ENCODE peak calls at places on chromosome 7, in five cellular contexts. One of them, this sample, is unnamed.

GRCh38 chr7:137772748-137773147 is 74.0 kb downstream of the DGKI start:
- DNase-seq in HCT116: no peak
- DNase-seq in SK-N-SH: no peak
- DNase-seq in K562: no peak
- DNase-seq in GM12878: no peak
- DNase-seq in this sample: no peak

GRCh38 chr7:157606140-157606539 is 269.3 kb downstream of the DNAJB6 start:
- DNase-seq in K562: no peak
- DNase-seq in GM12878: no peak
- DNase-seq in SK-N-SH: no peak
- DNase-seq in HCT116: no peak
- DNase-seq in this sample: no peak

GRCh38 chr7:568681-569035 is 49.0 kb upstream of the PDGFA start:
- DNase-seq in GM12878: no peak
- DNase-seq in SK-N-SH: no peak
- DNase-seq in HCT116: no peak
- DNase-seq in K562: no peak
- DNase-seq in this sample: no peak

GRCh38 chr7:105316578-105317375 is 71.9 kb downstream of the SRPK2 start:
- DNase-seq in HCT116: no peak
- DNase-seq in SK-N-SH: no peak
- DNase-seq in K562: no peak
- DNase-seq in GM12878: no peak
- DNase-seq in this sample: peak; percentile 76

GRCh38 chr7:50598455-50599343 is 33.5 kb upstream of the DDC start:
- DNase-seq in SK-N-SH: peak; percentile 61
- DNase-seq in GM12878: no peak
- DNase-seq in K562: no peak
- DNase-seq in HCT116: no peak
- DNase-seq in this sample: no peak

GRCh38 chr7:53350241-53350640 is 314.8 kb downstream of the POM121L12 start:
- DNase-seq in SK-N-SH: peak; percentile 38
- DNase-seq in HCT116: no peak
- DNase-seq in K562: peak; percentile 17
- DNase-seq in GM12878: no peak
- DNase-seq in this sample: peak; percentile 13

GRCh38 chr7:27964840-27965239 is 215.8 kb downstream of the JAZF1 start:
- DNase-seq in GM12878: no peak
- DNase-seq in K562: no peak
- DNase-seq in HCT116: no peak
- DNase-seq in SK-N-SH: no peak
- DNase-seq in this sample: no peak

GRCh38 chr7:122902751-122903495 is 16.7 kb upstream of the CADPS2 start:
- DNase-seq in K562: no peak
- DNase-seq in SK-N-SH: peak; percentile 22
- DNase-seq in GM12878: no peak
- DNase-seq in HCT116: no peak
- DNase-seq in this sample: no peak

GRCh38 chr7:66505009-66505408 is 123.7 kb upstream of the KCTD7 start:
- DNase-seq in SK-N-SH: no peak
- DNase-seq in HCT116: no peak
- DNase-seq in K562: no peak
- DNase-seq in GM12878: no peak
- DNase-seq in this sample: no peak

GRCh38 chr7:134702366-134703240 is 56.0 kb downstream of the BPGM start:
- DNase-seq in HCT116: no peak
- DNase-seq in SK-N-SH: no peak
- DNase-seq in K562: no peak
- DNase-seq in GM12878: no peak
- DNase-seq in this sample: no peak

GRCh38 chr7:26533163-26533562 is 241.5 kb downstream of the SNX10 start:
- DNase-seq in K562: no peak
- DNase-seq in GM12878: no peak
- DNase-seq in SK-N-SH: no peak
- DNase-seq in HCT116: no peak
- DNase-seq in this sample: no peak

GRCh38 chr7:26538216-26538615 is 246.6 kb downstream of the SNX10 start:
- DNase-seq in GM12878: no peak
- DNase-seq in HCT116: no peak
- DNase-seq in SK-N-SH: no peak
- DNase-seq in K562: no peak
- DNase-seq in this sample: peak; percentile 18

GRCh38 chr7:26534649-26535482 is 243.2 kb downstream of the SNX10 start:
- DNase-seq in SK-N-SH: no peak
- DNase-seq in K562: no peak
- DNase-seq in HCT116: no peak
- DNase-seq in GM12878: no peak
- DNase-seq in this sample: no peak

GRCh38 chr7:26532490-26532889 is 240.8 kb downstream of the SNX10 start:
- DNase-seq in SK-N-SH: no peak
- DNase-seq in HCT116: no peak
- DNase-seq in GM12878: no peak
- DNase-seq in K562: no peak
- DNase-seq in this sample: no peak

DNA sequence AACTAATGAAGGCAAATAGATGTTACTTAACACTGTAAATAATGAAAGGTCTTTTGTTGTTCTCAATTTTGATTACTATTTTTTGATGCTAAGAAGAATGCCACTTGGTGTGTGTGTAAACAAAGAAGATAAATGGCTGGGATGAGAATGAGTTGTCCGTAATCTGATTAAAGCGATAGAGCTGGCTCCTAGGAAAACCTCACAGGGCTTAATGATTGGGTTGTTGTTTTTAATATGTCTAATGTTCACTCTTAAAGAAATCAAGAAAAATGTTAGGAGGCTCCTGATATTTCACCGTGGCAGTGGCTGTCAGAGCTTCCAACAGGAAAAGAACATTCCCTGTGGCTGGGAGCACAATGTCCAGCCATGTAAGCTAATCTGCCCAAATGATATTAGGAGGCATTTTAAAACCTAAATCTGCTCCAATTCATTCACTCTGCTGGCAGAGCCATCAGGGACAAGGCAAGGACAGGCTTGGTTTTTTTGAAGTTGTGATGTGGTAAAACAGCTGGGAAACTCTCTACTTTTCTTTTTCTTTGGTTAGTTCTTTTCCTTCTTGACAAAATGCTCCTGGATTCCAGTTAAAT is 243.9 kb downstream of the SNX10 start:
- DNase-seq in K562: no peak
- DNase-seq in SK-N-SH: peak; percentile 40
- DNase-seq in GM12878: no peak
- DNase-seq in HCT116: no peak
- DNase-seq in this sample: no peak
- TF ChIP-seq JUND in K562: no peak
- TF ChIP-seq JUND in SK-N-SH: no peak
- TF ChIP-seq JUND in GM12878: no peak
- TF ChIP-seq JUND in HCT116: no peak
- TF ChIP-seq JUND in this sample: no peak

GRCh38 chr7:151351967-151352366 is 10.4 kb downstream of the NUB1 start:
- DNase-seq in GM12878: no peak
- DNase-seq in K562: no peak
- DNase-seq in SK-N-SH: no peak
- DNase-seq in HCT116: no peak
- DNase-seq in this sample: no peak
- TF ChIP-seq JUND in GM12878: no peak
- TF ChIP-seq JUND in K562: no peak
- TF ChIP-seq JUND in SK-N-SH: no peak
- TF ChIP-seq JUND in HCT116: no peak
- TF ChIP-seq JUND in this sample: no peak

GRCh38 chr7:2195403-2196246 is 37.1 kb downstream of the MAD1L1 start:
- DNase-seq in HCT116: no peak
- DNase-seq in K562: peak; percentile 29
- DNase-seq in GM12878: no peak
- DNase-seq in SK-N-SH: no peak
- DNase-seq in this sample: no peak
- TF ChIP-seq JUND in HCT116: no peak
- TF ChIP-seq JUND in K562: no peak
- TF ChIP-seq JUND in GM12878: no peak
- TF ChIP-seq JUND in SK-N-SH: no peak
- TF ChIP-seq JUND in this sample: no peak

GRCh38 chr7:8274589-8274988 is 12.6 kb upstream of the ICA1 start:
- DNase-seq in K562: no peak
- DNase-seq in SK-N-SH: no peak
- DNase-seq in HCT116: no peak
- DNase-seq in GM12878: no peak
- DNase-seq in this sample: no peak
- TF ChIP-seq JUND in K562: no peak
- TF ChIP-seq JUND in SK-N-SH: no peak
- TF ChIP-seq JUND in HCT116: no peak
- TF ChIP-seq JUND in GM12878: no peak
- TF ChIP-seq JUND in this sample: no peak

DNA sequence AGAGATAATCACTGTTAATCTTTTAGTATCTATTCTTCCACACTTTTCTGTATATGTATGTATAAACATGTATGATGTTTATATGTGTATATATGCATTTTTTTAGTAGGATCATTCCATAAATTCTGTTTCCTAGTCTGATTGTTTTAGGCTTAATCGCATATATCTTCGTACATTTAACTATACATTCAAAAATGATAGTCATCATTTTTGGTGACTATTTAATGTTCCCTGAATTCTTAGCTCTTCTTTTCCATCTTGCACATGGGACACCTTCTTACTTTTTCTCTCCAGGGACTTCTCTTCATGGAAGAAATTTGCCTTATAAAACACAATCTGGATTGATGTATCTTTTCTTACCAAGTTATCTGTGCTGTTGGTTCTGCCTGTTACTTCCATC is 42.1 kb downstream of the ZNF277 start:
- DNase-seq in SK-N-SH: no peak
- DNase-seq in GM12878: no peak
- DNase-seq in K562: no peak
- DNase-seq in HCT116: no peak
- DNase-seq in this sample: no peak
- TF ChIP-seq JUND in SK-N-SH: no peak
- TF ChIP-seq JUND in GM12878: no peak
- TF ChIP-seq JUND in K562: no peak
- TF ChIP-seq JUND in HCT116: no peak
- TF ChIP-seq JUND in this sample: no peak

This sample was measured in T47D.